ENCODE peak calls at places on chromosomes 5 and 9, in four cellular contexts. E, J, X and V are unnamed samples.

GRCh38 chr9:72149231-72149975 is at the start of gene GDA:
- DNase-seq in E (no peak), J (no peak), X (peak), V (no peak)

GRCh38 chr5:68872088-68872842 is 221.5 kb upstream of the SLC30A5 start:
- DNase-seq in E (no peak), J (peak), X (no peak), V (no peak)

GRCh38 chr9:33161011-33161588 is 6.0 kb downstream of the B4GALT1 start:
- DNase-seq in E (no peak), J (no peak), X (no peak), V (no peak)

GRCh38 chr9:4375424-4376195 is 75.7 kb upstream of the GLIS3 start:
- DNase-seq in E (no peak), J (no peak), X (peak), V (no peak)

GRCh38 chr5:57915536-57915935 is 432.9 kb upstream of the ACTBL2 start:
- DNase-seq in E (no peak), J (no peak), X (no peak), V (no peak)

GRCh38 chr9:104494808-104495207 is 9.3 kb upstream of the OR13F1 start:
- DNase-seq in E (no peak), J (no peak), X (peak), V (peak)

GRCh38 chr9:88460583-88461332 is 72.5 kb downstream of the SPIN1 start:
- DNase-seq in E (no peak), J (no peak), X (no peak), V (no peak)

GRCh38 chr5:61333351-61334223 is 1.5 kb downstream of the ZSWIM6 start:
- DNase-seq in E (peak), J (peak), X (peak), V (peak)

GRCh38 chr9:133188006-133188842 is 20.8 kb downstream of the OBP2B start:
- DNase-seq in E (peak), J (peak), X (peak), V (peak)